ENCODE peak calls at places on chromosomes 5 and 9, in ten cellular contexts. R, L, H, D, F, M, N, J, A and G are unnamed samples.

GRCh38 chr5:43066231-43066798 is 26.2 kb upstream of the ANXA2R start:
- DNase-seq in R (peak), L (peak), H (peak), D (peak), F (peak), M (peak), N (peak), J (peak), A (peak), G (no peak)

GRCh38 chr9:131773911-131774379 is 34.1 kb upstream of the RAPGEF1 start:
- DNase-seq in R (no peak), L (no peak), H (peak), D (no peak), F (peak), M (peak), N (peak), J (no peak), A (no peak), G (no peak)

GRCh38 chr5:14231156-14231555 is 88.0 kb downstream of the TRIO start:
- DNase-seq in R (no peak), L (no peak), H (no peak), D (no peak), F (no peak), M (no peak), N (no peak), J (no peak), A (no peak), G (no peak)

GRCh38 chr5:175092691-175093090 is 351.3 kb downstream of the DRD1 start:
- DNase-seq in R (no peak), L (no peak), H (no peak), D (no peak), F (no peak), M (no peak), N (no peak), J (no peak), A (no peak), G (no peak)

GRCh38 chr9:87662808-87663528 is 63.0 kb upstream of the CTSL start:
- DNase-seq in R (peak), L (no peak), H (peak), D (peak), F (peak), M (peak), N (peak), J (peak), A (peak), G (peak)

GRCh38 chr5:163760498-163760897 is 255.1 kb downstream of the MAT2B start:
- DNase-seq in R (no peak), L (no peak), H (no peak), D (no peak), F (no peak), M (no peak), N (no peak), J (no peak), A (no peak), G (no peak)

GRCh38 chr9:123867971-123868370 is 62.0 kb downstream of the DENND1A start:
- DNase-seq in R (no peak), L (no peak), H (no peak), D (no peak), F (no peak), M (no peak), N (no peak), J (no peak), A (no peak), G (no peak)

GRCh38 chr5:78881884-78882283 is 103.2 kb downstream of the ARSB start:
- DNase-seq in R (no peak), L (no peak), H (no peak), D (no peak), F (no peak), M (no peak), N (no peak), J (no peak), A (no peak), G (no peak)

GRCh38 chr5:123154857-123155467 is 65.9 kb downstream of the PRDM6 start:
- DNase-seq in R (no peak), L (no peak), H (no peak), D (no peak), F (no peak), M (no peak), N (no peak), J (no peak), A (peak), G (no peak)

GRCh38 chr5:58369513-58370156 is 90.3 kb downstream of the PLK2 start:
- DNase-seq in R (no peak), L (no peak), H (no peak), D (no peak), F (no peak), M (no peak), N (no peak), J (no peak), A (no peak), G (no peak)

GRCh38 chr5:10218658-10219057 is 31.0 kb downstream of the ATPSCKMT start:
- DNase-seq in R (no peak), L (no peak), H (no peak), D (no peak), F (no peak), M (no peak), N (no peak), J (no peak), A (no peak), G (no peak)

GRCh38 chr9:136678624-136679023 is 8.6 kb downstream of the AGPAT2 start:
- DNase-seq in R (no peak), L (no peak), H (no peak), D (peak), F (no peak), M (no peak), N (no peak), J (no peak), A (no peak), G (no peak)

GRCh38 chr5:170628691-170629565 is 125.1 kb downstream of the KCNIP1 start:
- DNase-seq in R (no peak), L (no peak), H (no peak), D (no peak), F (no peak), M (no peak), N (no peak), J (peak), A (peak), G (no peak)

GRCh38 chr9:93653762-93654161 is 77.4 kb downstream of the PHF2 start:
- DNase-seq in R (peak), L (no peak), H (no peak), D (peak), F (no peak), M (no peak), N (no peak), J (peak), A (peak), G (no peak)

GRCh38 chr9:134260801-134261200 is 65.5 kb upstream of the RXRA start:
- DNase-seq in R (no peak), L (no peak), H (no peak), D (no peak), F (no peak), M (no peak), N (no peak), J (no peak), A (no peak), G (no peak)

GRCh38 chr5:35183243-35183955 is 46.9 kb downstream of the PRLR start:
- DNase-seq in R (no peak), L (no peak), H (peak), D (peak), F (peak), M (peak), N (peak), J (no peak), A (no peak), G (peak)

GRCh38 chr5:126849101-126849678 is 72.3 kb downstream of the LMNB1 start:
- DNase-seq in R (no peak), L (no peak), H (no peak), D (no peak), F (no peak), M (no peak), N (no peak), J (no peak), A (no peak), G (no peak)
- TF ChIP-seq POLR2A in R (no peak), L (no peak), H (no peak), D (no peak), F (no peak), M (no peak), N (no peak), J (no peak), A (no peak), G (no peak)

DNA sequence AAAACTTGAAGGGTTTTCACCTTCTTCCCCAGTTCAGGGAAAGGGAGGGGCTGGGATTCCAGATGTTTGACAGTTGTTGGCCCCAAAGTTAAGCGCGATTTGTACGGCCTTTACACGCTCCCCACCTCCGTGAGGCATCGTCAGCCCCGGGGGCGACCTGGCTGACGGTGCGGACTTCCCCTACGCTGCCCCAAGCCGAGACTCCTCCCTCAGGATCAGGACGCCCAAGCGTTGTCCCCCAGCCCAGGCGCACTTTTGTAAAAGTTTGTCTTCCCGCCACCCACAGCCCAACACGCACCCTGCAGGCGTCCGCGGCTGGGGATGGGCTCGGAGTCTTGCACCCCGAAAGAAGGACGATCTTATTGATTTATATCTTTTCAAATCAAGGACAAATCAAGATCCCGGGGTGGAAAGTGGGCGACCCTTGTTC is 713 bp downstream of the MOB3B start:
- DNase-seq in R (peak), L (peak), H (peak), D (peak), F (peak), M (peak), N (peak), J (peak), A (peak), G (peak)
- TF ChIP-seq POLR2A in R (no peak), L (no peak), H (no peak), D (no peak), F (no peak), M (no peak), N (no peak), J (no peak), A (no peak), G (no peak)

GRCh38 chr9:111896942-111897830 is 572 bp downstream of the UGCG start:
- DNase-seq in R (peak), L (peak), H (peak), D (peak), F (no peak), M (peak), N (peak), J (peak), A (peak), G (no peak)
- TF ChIP-seq POLR2A in R (no peak), L (no peak), H (no peak), D (no peak), F (no peak), M (no peak), N (no peak), J (no peak), A (no peak), G (no peak)

DNA sequence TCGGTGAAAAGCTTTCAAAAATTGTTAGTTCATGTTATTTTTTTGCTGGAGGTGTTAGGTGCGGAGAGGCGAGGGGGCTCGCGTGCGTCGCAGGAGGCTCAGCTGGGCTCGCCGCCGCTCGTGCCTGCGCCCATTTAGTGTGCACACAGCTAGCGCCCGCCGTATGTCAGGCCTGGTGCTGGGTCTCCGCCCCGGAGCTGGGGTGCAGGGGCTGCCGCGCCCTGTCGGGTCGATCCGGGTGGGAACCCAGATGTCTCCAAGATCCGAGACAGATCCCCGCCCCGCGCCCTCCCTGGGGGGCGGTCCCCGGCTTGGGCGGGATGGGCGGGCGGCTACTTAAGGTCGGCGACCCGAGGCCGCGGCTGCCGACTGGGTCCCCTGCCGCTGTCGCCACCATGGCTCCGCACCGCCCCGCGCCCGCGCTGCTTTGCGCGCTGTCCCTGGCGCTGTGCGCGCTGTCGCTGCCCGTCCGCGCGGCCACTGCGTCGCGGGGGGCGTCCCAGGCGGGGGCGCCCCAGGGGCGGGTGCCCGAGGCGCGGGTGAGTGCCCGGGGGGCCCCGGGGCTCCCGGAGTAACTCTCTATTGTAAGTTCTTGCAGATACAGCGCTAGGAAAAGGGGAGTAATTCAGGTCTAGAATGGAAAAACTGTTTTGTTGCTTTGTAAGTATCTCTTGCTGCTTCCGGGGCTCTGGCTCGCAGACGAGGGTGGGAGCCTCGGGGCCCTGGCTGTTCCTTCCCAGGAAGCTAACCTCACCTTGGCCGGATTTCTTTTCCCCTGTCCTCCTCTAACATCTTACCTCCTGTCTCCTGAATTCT is 31.7 kb downstream of the GSN start:
- DNase-seq in R (peak), L (peak), H (peak), D (no peak), F (peak), M (peak), N (no peak), J (peak), A (peak), G (no peak)
- TF ChIP-seq POLR2A in R (peak), L (peak), H (no peak), D (no peak), F (no peak), M (peak), N (no peak), J (no peak), A (peak), G (no peak)

GRCh38 chr5:177311723-177312648 is at the start of gene MXD3:
- DNase-seq in R (peak), L (peak), H (peak), D (peak), F (peak), M (peak), N (peak), J (peak), A (peak), G (peak)

GRCh38 chr5:177314376-177315342 is 3.0 kb upstream of the MXD3 start:
- DNase-seq in R (peak), L (no peak), H (no peak), D (peak), F (no peak), M (peak), N (no peak), J (no peak), A (no peak), G (no peak)

GRCh38 chr5:177311361-177311722 is 356 bp downstream of the MXD3 start:
- DNase-seq in R (no peak), L (no peak), H (peak), D (peak), F (no peak), M (peak), N (no peak), J (peak), A (no peak), G (no peak)

GRCh38 chr5:177313561-177314259 is 2.0 kb upstream of the MXD3 start:
- DNase-seq in R (no peak), L (no peak), H (no peak), D (no peak), F (no peak), M (peak), N (no peak), J (no peak), A (no peak), G (no peak)

DNA sequence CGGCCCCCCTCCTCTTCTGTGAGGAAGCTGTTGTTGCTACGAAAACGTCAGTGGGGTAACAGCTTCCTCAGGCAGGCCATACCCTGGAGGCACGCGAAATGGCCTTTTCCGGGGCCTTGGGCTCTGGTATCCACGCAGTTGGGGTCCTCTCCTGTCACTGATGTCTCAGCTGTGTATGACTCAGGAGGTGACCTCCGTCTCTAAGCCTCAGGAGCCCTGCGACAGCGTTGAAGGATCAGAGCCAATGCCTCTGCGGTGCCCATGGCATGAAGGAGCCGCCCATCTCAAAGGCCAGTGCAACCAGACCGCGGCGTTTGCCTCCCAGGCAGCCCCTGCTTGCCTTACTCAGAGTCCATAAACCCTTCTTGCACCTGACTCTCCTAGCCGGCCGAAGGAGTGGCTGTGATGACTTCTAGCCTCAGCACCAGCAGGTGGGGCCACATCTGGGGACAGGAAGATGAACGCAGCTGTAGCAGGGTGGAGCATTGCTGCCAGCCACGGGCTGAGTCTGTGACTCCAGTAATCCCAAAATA is 1.0 kb upstream of the MXD3 start:
- DNase-seq in R (no peak), L (no peak), H (peak), D (no peak), F (no peak), M (peak), N (peak), J (peak), A (peak), G (peak)
- TF ChIP-seq POLR2A in R (no peak), L (no peak), H (peak), D (no peak), F (no peak), M (no peak), N (no peak), J (no peak), A (no peak), G (no peak)